ENCODE peak calls at places on chromosomes 3 and 15, in seven cellular contexts. W is stimulated activated CD4-positive, alpha-beta T cell treated with anti-CD3 and anti-CD28 coated beads, Interleukin-4, amount 100 ng/mL, for 24 hours; T is NCI-H1092 treated with DMSO at 0.1 percent for 48 hours; X is tibial nerve; Y is T1000; I is activated T-cell treated with anti-CD3 and anti-CD28 coated beads for 24 hours; U is neural crest cell. F is an unnamed sample.

GRCh38 chr3:59446775-59447465 is 397.1 kb upstream of the CFAP20DC start:
- DNase-seq in W (no peak), T (no peak), X (no peak), Y (peak), I (no peak), U (no peak), F (no peak)

GRCh38 chr3:138573138-138573537 is 20.9 kb downstream of the CEP70 start:
- DNase-seq in W (no peak), T (no peak), X (no peak), Y (no peak), I (no peak), U (no peak), F (no peak)

GRCh38 chr3:126417461-126418255 is 22.9 kb downstream of the CFAP100 start:
- DNase-seq in W (no peak), T (no peak), X (no peak), Y (no peak), I (no peak), U (no peak), F (peak)

GRCh38 chr15:88487176-88487795 is 19.8 kb downstream of the MRPS11 start:
- DNase-seq in W (no peak), T (no peak), X (no peak), Y (no peak), I (no peak), U (no peak), F (no peak)

GRCh38 chr15:86558252-86558651 is 478.6 kb downstream of the AGBL1 start:
- DNase-seq in W (no peak), T (no peak), X (no peak), Y (no peak), I (no peak), U (no peak), F (no peak)

GRCh38 chr15:58307313-58307961 is 124.4 kb upstream of the LIPC start:
- DNase-seq in W (no peak), T (no peak), X (no peak), Y (no peak), I (no peak), U (no peak), F (no peak)

GRCh38 chr3:142931222-142931621 is 32.3 kb downstream of the PAQR9 start:
- DNase-seq in W (no peak), T (no peak), X (no peak), Y (no peak), I (peak), U (no peak), F (no peak)

GRCh38 chr3:126664591-126665214 is 9.8 kb upstream of the TXNRD3 start:
- DNase-seq in W (no peak), T (no peak), X (no peak), Y (no peak), I (no peak), U (no peak), F (no peak)

GRCh38 chr15:72486144-72486543 is 12.0 kb downstream of the ARIH1 start:
- DNase-seq in W (no peak), T (no peak), X (no peak), Y (no peak), I (no peak), U (no peak), F (no peak)

GRCh38 chr3:52793702-52794611 is 639 bp upstream of the ITIH3 start:
- DNase-seq in W (no peak), T (no peak), X (no peak), Y (no peak), I (no peak), U (no peak), F (no peak)

GRCh38 chr3:23272820-23273219 is 69.7 kb downstream of the UBE2E2 start:
- DNase-seq in W (no peak), T (no peak), X (no peak), Y (no peak), I (no peak), U (no peak), F (no peak)

GRCh38 chr15:31474059-31474868 is 147.6 kb downstream of the KLF13 start:
- DNase-seq in W (peak), T (no peak), X (no peak), Y (no peak), I (peak), U (no peak), F (peak)

GRCh38 chr15:29925227-29926082 is 103.2 kb upstream of the TJP1 start:
- DNase-seq in W (peak), T (peak), X (no peak), Y (no peak), I (peak), U (peak), F (peak)

GRCh38 chr3:45035441-45036301 is 9.6 kb downstream of the CLEC3B start:
- DNase-seq in W (peak), T (no peak), X (no peak), Y (no peak), I (no peak), U (no peak), F (no peak)

GRCh38 chr3:186515115-186515514 is 29.1 kb downstream of the CRYGS start:
- DNase-seq in W (no peak), T (no peak), X (no peak), Y (no peak), I (no peak), U (no peak), F (no peak)

GRCh38 chr3:124800511-124801374 is 70.5 kb downstream of the UMPS start:
- DNase-seq in W (no peak), T (peak), X (no peak), Y (no peak), I (no peak), U (no peak), F (no peak)

GRCh38 chr3:12468757-12469156 is 15.5 kb upstream of the TSEN2 start:
- DNase-seq in W (no peak), T (no peak), X (no peak), Y (no peak), I (no peak), U (no peak), F (no peak)

GRCh38 chr3:105877625-105877913 is 8.8 kb upstream of the CBLB start:
- DNase-seq in W (no peak), T (no peak), X (no peak), Y (no peak), I (no peak), U (no peak), F (no peak)

F was measured in tibial artery.